ENCODE peak calls at places on chromosome 6, in eight cellular contexts. O, L, Z, N, A, F, B and I are unnamed samples.

GRCh38 chr6:29531668-29532067 is 27.9 kb downstream of the UBD start:
- DNase-seq in O (no peak), F (no peak), Z (no peak), L (no peak), B (no peak), A (no peak), N (no peak), I (no peak)

GRCh38 chr6:33750244-33750991 is 3.7 kb upstream of the IP6K3 start:
- DNase-seq in N (no peak), L (peak; percentile 37), Z (no peak), F (peak; percentile 81), O (no peak), A (peak; percentile 81), B (no peak), I (no peak)

GRCh38 chr6:79498842-79499241 is 38.4 kb downstream of the LCA5 start:
- DNase-seq in F (no peak), O (no peak), Z (peak; percentile 12), N (no peak), A (no peak), L (no peak), B (no peak), I (no peak)

GRCh38 chr6:112806163-112806900 is 459.2 kb downstream of the RFPL4B start:
- DNase-seq in Z (peak; percentile 22), A (no peak), B (no peak), N (no peak), L (no peak), F (no peak), O (no peak), I (no peak)

GRCh38 chr6:156699017-156699421 is 78.2 kb upstream of the ARID1B start:
- DNase-seq in O (peak; percentile 31), N (peak; percentile 79), Z (peak; percentile 89), F (no peak), A (no peak), B (no peak), L (no peak), I (no peak)

GRCh38 chr6:26271640-26272090 is 93.3 kb upstream of the BTN3A2 start:
- DNase-seq in O (no peak), F (no peak), Z (no peak), B (no peak), L (no peak), A (no peak), N (no peak), I (no peak)

GRCh38 chr6:43937236-43938177 is 167.5 kb downstream of the VEGFA start:
- DNase-seq in Z (no peak), O (no peak), A (peak; percentile 47), F (no peak), L (no peak), B (peak; percentile 50), N (no peak), I (no peak)

GRCh38 chr6:46410330-46410953 is 80.8 kb downstream of the RCAN2 start:
- DNase-seq in L (peak; percentile 31), N (no peak), F (no peak), B (no peak), A (no peak), O (no peak), Z (peak; percentile 75), I (peak; percentile 13)

GRCh38 chr6:143620461-143620860 is 57.3 kb upstream of the PHACTR2 start:
- DNase-seq in F (no peak), L (no peak), N (no peak), A (no peak), B (no peak), O (no peak), Z (peak; percentile 23), I (no peak)

GRCh38 chr6:116210750-116211425 is 43.0 kb downstream of the TSPYL4 start:
- DNase-seq in O (peak; percentile 33), B (peak; percentile 42), Z (peak; percentile 84), F (peak; percentile 49), N (peak; percentile 73), A (no peak), L (no peak), I (peak; percentile 38)

GRCh38 chr6:26017567-26017966 is 55.0 kb downstream of the TRIM38 start:
- DNase-seq in B (peak; percentile 63), N (peak; percentile 56), O (no peak), L (peak; percentile 82), A (peak; percentile 91), F (peak; percentile 62), Z (peak; percentile 94), I (peak; percentile 44)

GRCh38 chr6:119479860-119480655 is 130.5 kb upstream of the MAN1A1 start:
- DNase-seq in B (no peak), Z (peak; percentile 79), L (no peak), O (no peak), N (no peak), A (no peak), F (no peak), I (peak; percentile 12)

GRCh38 chr6:125370343-125370742 is 68.6 kb upstream of the HDDC2 start:
- DNase-seq in A (no peak), N (no peak), O (no peak), B (no peak), Z (no peak), F (no peak), L (no peak), I (no peak)

GRCh38 chr6:168313371-168314028 is 6.1 kb downstream of the DACT2 start:
- DNase-seq in L (no peak), N (no peak), A (no peak), Z (no peak), B (no peak), F (no peak), O (no peak), I (no peak)

GRCh38 chr6:118768904-118769325 is 117.5 kb upstream of the CEP85L start:
- DNase-seq in L (no peak), N (peak; percentile 93), A (no peak), F (no peak), B (no peak), O (no peak), Z (no peak), I (no peak)

GRCh38 chr6:127459231-127459641 is at the start of gene KIAA0408:
- DNase-seq in F (peak; percentile 52), N (no peak), L (peak; percentile 70), Z (peak; percentile 77), A (peak; percentile 49), O (no peak), B (peak; percentile 79), I (no peak)

GRCh38 chr6:79625746-79626145 is 5.4 kb upstream of the SH3BGRL2 start:
- DNase-seq in O (no peak), L (no peak), N (no peak), F (no peak), Z (no peak), B (no peak), A (no peak), I (no peak)

GRCh38 chr6:20409427-20409971 is 7.8 kb downstream of the E2F3 start:
- DNase-seq in N (no peak), O (no peak), Z (no peak), L (no peak), B (no peak), F (no peak), A (no peak), I (no peak)

GRCh38 chr6:71393471-71393870 is 104.9 kb downstream of the OGFRL1 start:
- DNase-seq in N (no peak), O (peak; percentile 34), F (no peak), Z (peak; percentile 67), L (no peak), A (no peak), B (no peak), I (no peak)

GRCh38 chr6:6556162-6556737 is 32.3 kb upstream of the LY86 start:
- DNase-seq in N (no peak), L (no peak), O (no peak), B (peak; percentile 43), Z (no peak), F (no peak), A (no peak), I (no peak)

GRCh38 chr6:10896691-10897090 is 9.8 kb downstream of the SYCP2L start:
- DNase-seq in L (no peak), A (no peak), O (no peak), N (no peak), F (no peak), Z (no peak), B (no peak), I (no peak)

GRCh38 chr6:107418118-107418517 is 41.2 kb downstream of the PDSS2 start:
- DNase-seq in Z (peak; percentile 51), B (no peak), L (no peak), O (peak; percentile 15), F (no peak), N (no peak), A (no peak), I (no peak)
- TF ChIP-seq CTCF in Z (peak; percentile 76), B (no peak), L (no peak), O (no peak), F (no peak), N (no peak), A (peak; percentile 10), I (peak; percentile 59)

GRCh38 chr6:2249126-2249525 is 3.7 kb upstream of the GMDS start:
- DNase-seq in O (no peak), Z (no peak), F (no peak), N (no peak), L (no peak), B (no peak), A (no peak), I (no peak)
- H3K4me3 ChIP-seq in O (no peak overlapping the region), Z (no peak overlapping the region), F (no peak overlapping the region), N (no peak overlapping the region), L (no peak overlapping the region), B (no peak overlapping the region), A (no peak overlapping the region), I (no peak overlapping the region)

GRCh38 chr6:72856801-72857200 is 234.9 kb downstream of the KCNQ5 start:
- DNase-seq in F (no peak), Z (no peak), A (no peak), L (no peak), B (no peak), N (no peak), O (no peak), I (no peak)
- TF ChIP-seq CTCF in F (no peak), Z (no peak), A (no peak), L (no peak), B (no peak), N (no peak), O (no peak), I (no peak)

GRCh38 chr6:104958720-104959452 is 2.0 kb downstream of the LIN28B start:
- DNase-seq in N (no peak), L (no peak), A (no peak), Z (no peak), O (peak; percentile 57), B (no peak), F (no peak), I (no peak)

GRCh38 chr6:104957301-104958177 is 632 bp downstream of the LIN28B start:
- DNase-seq in B (no peak), L (no peak), A (no peak), O (peak; percentile 52), Z (no peak), N (no peak), F (no peak), I (no peak)

GRCh38 chr6:104959453-104959858 is 2.5 kb downstream of the LIN28B start:
- DNase-seq in Z (no peak), O (no peak), B (no peak), A (no peak), F (no peak), L (no peak), N (no peak), I (no peak)

GRCh38 chr6:104956663-104957294 is at the start of gene LIN28B:
- DNase-seq in Z (no peak), F (no peak), B (no peak), A (no peak), O (peak; percentile 60), L (no peak), N (no peak), I (no peak)

DNA sequence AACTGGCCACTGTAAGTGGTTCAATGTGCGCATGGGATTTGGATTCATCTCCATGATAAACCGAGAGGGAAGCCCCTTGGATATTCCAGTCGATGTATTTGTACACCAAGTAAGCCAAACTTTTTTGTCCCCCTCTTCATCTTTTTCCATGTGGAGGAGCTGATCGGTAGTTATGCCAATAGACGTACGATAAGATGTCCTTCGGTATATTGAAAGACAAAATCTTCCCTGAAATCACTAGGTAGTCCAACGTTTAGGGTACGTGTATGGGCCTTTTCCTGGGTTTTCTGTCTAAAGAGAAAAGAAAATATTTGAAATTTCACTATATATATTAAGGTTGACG is 1.2 kb downstream of the LIN28B start:
- DNase-seq in B (no peak), F (no peak), Z (no peak), O (no peak), L (no peak), A (no peak), N (no peak), I (no peak)
- H3K4me3 ChIP-seq in B (no peak overlapping the region), F (no peak overlapping the region), Z (no peak overlapping the region), O (peak overlapping the region; percentile 79), L (no peak overlapping the region), A (no peak overlapping the region), N (peak overlapping the region; percentile 38), I (no peak overlapping the region)